ENCODE peak calls at places on chromosomes 13 and 19, in five cellular contexts. One of them, this sample, is unnamed.

GRCh38 chr19:2376784-2377519 is 16.9 kb downstream of the TMPRSS9 start:
- DNase-seq in cardiac muscle cell: no peak
- DNase-seq in prostate gland: no peak
- DNase-seq in substantia nigra: no peak
- DNase-seq in CD4-positive, alpha-beta T cell: no peak
- DNase-seq in this sample: no peak

GRCh38 chr19:3440082-3440481 is 40.2 kb downstream of the SMIM24 start:
- DNase-seq in prostate gland: no peak
- DNase-seq in substantia nigra: no peak
- DNase-seq in CD4-positive, alpha-beta T cell: peak
- DNase-seq in cardiac muscle cell: peak
- DNase-seq in this sample: peak

GRCh38 chr19:2476451-2477140 is 669 bp downstream of the GADD45B start:
- DNase-seq in substantia nigra: peak
- DNase-seq in prostate gland: no peak
- DNase-seq in cardiac muscle cell: peak
- DNase-seq in CD4-positive, alpha-beta T cell: peak
- DNase-seq in this sample: peak

GRCh38 chr13:47661076-47661475 is 340.0 kb downstream of the SUCLA2 start:
- DNase-seq in substantia nigra: no peak
- DNase-seq in CD4-positive, alpha-beta T cell: no peak
- DNase-seq in cardiac muscle cell: peak
- DNase-seq in prostate gland: no peak
- DNase-seq in this sample: no peak

GRCh38 chr19:30046522-30046921 is 104.5 kb downstream of the URI1 start:
- DNase-seq in CD4-positive, alpha-beta T cell: no peak
- DNase-seq in substantia nigra: no peak
- DNase-seq in cardiac muscle cell: no peak
- DNase-seq in prostate gland: no peak
- DNase-seq in this sample: peak

GRCh38 chr13:75372517-75372916 is 109.5 kb downstream of the TBC1D4 start:
- DNase-seq in cardiac muscle cell: peak
- DNase-seq in substantia nigra: no peak
- DNase-seq in CD4-positive, alpha-beta T cell: no peak
- DNase-seq in prostate gland: peak
- DNase-seq in this sample: peak

GRCh38 chr19:50795665-50796073 is 5.5 kb downstream of the ACP4 start:
- DNase-seq in CD4-positive, alpha-beta T cell: no peak
- DNase-seq in prostate gland: no peak
- DNase-seq in cardiac muscle cell: no peak
- DNase-seq in substantia nigra: no peak
- DNase-seq in this sample: no peak

GRCh38 chr13:52158629-52159158 is 703 bp downstream of the NEK3 start:
- DNase-seq in cardiac muscle cell: peak
- DNase-seq in CD4-positive, alpha-beta T cell: no peak
- DNase-seq in substantia nigra: no peak
- DNase-seq in prostate gland: peak
- DNase-seq in this sample: peak

GRCh38 chr13:40028446-40028845 is 373.0 kb downstream of the COG6 start:
- DNase-seq in substantia nigra: no peak
- DNase-seq in cardiac muscle cell: no peak
- DNase-seq in prostate gland: no peak
- DNase-seq in CD4-positive, alpha-beta T cell: no peak
- DNase-seq in this sample: no peak

GRCh38 chr19:52991484-52991883 is 22.2 kb upstream of the ERVV-1 start:
- DNase-seq in substantia nigra: no peak
- DNase-seq in cardiac muscle cell: peak
- DNase-seq in prostate gland: no peak
- DNase-seq in CD4-positive, alpha-beta T cell: no peak
- DNase-seq in this sample: no peak

GRCh38 chr19:42424345-42424707 is 2.9 kb downstream of the LIPE start:
- DNase-seq in CD4-positive, alpha-beta T cell: no peak
- DNase-seq in cardiac muscle cell: peak
- DNase-seq in substantia nigra: no peak
- DNase-seq in prostate gland: no peak
- DNase-seq in this sample: no peak

GRCh38 chr19:32914879-32915278 is 45.3 kb upstream of the SLC7A9 start:
- DNase-seq in substantia nigra: no peak
- DNase-seq in prostate gland: no peak
- DNase-seq in cardiac muscle cell: no peak
- DNase-seq in CD4-positive, alpha-beta T cell: no peak
- DNase-seq in this sample: no peak

GRCh38 chr19:31355330-31356289 is 6.4 kb upstream of the TSHZ3 start:
- DNase-seq in CD4-positive, alpha-beta T cell: no peak
- DNase-seq in substantia nigra: no peak
- DNase-seq in cardiac muscle cell: no peak
- DNase-seq in prostate gland: no peak
- DNase-seq in this sample: peak

GRCh38 chr19:42942187-42942789 is 5.3 kb upstream of the PSG7 start:
- DNase-seq in prostate gland: no peak
- DNase-seq in cardiac muscle cell: no peak
- DNase-seq in CD4-positive, alpha-beta T cell: no peak
- DNase-seq in substantia nigra: no peak
- DNase-seq in this sample: peak

GRCh38 chr13:35881360-35881759 is 249.8 kb downstream of the DCLK1 start:
- DNase-seq in prostate gland: peak
- DNase-seq in cardiac muscle cell: peak
- DNase-seq in substantia nigra: no peak
- DNase-seq in CD4-positive, alpha-beta T cell: no peak
- DNase-seq in this sample: no peak

GRCh38 chr19:10231624-10232228 is 595 bp upstream of the S1PR2 start:
- DNase-seq in substantia nigra: no peak
- DNase-seq in cardiac muscle cell: no peak
- DNase-seq in prostate gland: no peak
- DNase-seq in CD4-positive, alpha-beta T cell: no peak
- DNase-seq in this sample: no peak

GRCh38 chr13:40236566-40237168 is 429.8 kb downstream of the FOXO1 start:
- DNase-seq in substantia nigra: no peak
- DNase-seq in CD4-positive, alpha-beta T cell: no peak
- DNase-seq in prostate gland: peak
- DNase-seq in cardiac muscle cell: peak
- DNase-seq in this sample: no peak

GRCh38 chr19:34962945-34963530 is 991 bp downstream of the ZNF792 start:
- DNase-seq in prostate gland: no peak
- DNase-seq in substantia nigra: no peak
- DNase-seq in CD4-positive, alpha-beta T cell: peak
- DNase-seq in cardiac muscle cell: no peak
- DNase-seq in this sample: no peak

GRCh38 chr13:48210178-48210577 is 22.8 kb upstream of the ITM2B start:
- DNase-seq in CD4-positive, alpha-beta T cell: no peak
- DNase-seq in prostate gland: no peak
- DNase-seq in substantia nigra: no peak
- DNase-seq in cardiac muscle cell: peak
- DNase-seq in this sample: no peak

GRCh38 chr13:76687467-76687866 is 198.7 kb downstream of the KCTD12 start:
- DNase-seq in cardiac muscle cell: no peak
- DNase-seq in prostate gland: no peak
- DNase-seq in substantia nigra: no peak
- DNase-seq in CD4-positive, alpha-beta T cell: no peak
- DNase-seq in this sample: no peak

GRCh38 chr19:16088351-16088984 is 12.2 kb downstream of the TPM4 start:
- DNase-seq in cardiac muscle cell: peak
- DNase-seq in CD4-positive, alpha-beta T cell: no peak
- DNase-seq in prostate gland: peak
- DNase-seq in substantia nigra: no peak
- DNase-seq in this sample: no peak

GRCh38 chr13:114145722-114146121 is 13.3 kb upstream of the RASA3 start:
- DNase-seq in cardiac muscle cell: no peak
- DNase-seq in prostate gland: no peak
- DNase-seq in substantia nigra: no peak
- DNase-seq in CD4-positive, alpha-beta T cell: no peak
- DNase-seq in this sample: no peak

GRCh38 chr19:3932931-3933810 is at the start of gene NMRK2:
- DNase-seq in cardiac muscle cell: no peak
- DNase-seq in CD4-positive, alpha-beta T cell: no peak
- DNase-seq in substantia nigra: no peak
- DNase-seq in prostate gland: no peak
- DNase-seq in this sample: peak

GRCh38 chr13:40383132-40383531 is 283.3 kb downstream of the FOXO1 start:
- DNase-seq in substantia nigra: no peak
- DNase-seq in cardiac muscle cell: no peak
- DNase-seq in CD4-positive, alpha-beta T cell: no peak
- DNase-seq in prostate gland: no peak
- DNase-seq in this sample: no peak

GRCh38 chr19:2043864-2044708 is 7.0 kb downstream of the MKNK2 start:
- DNase-seq in substantia nigra: no peak
- DNase-seq in CD4-positive, alpha-beta T cell: no peak
- DNase-seq in cardiac muscle cell: no peak
- DNase-seq in prostate gland: no peak
- DNase-seq in this sample: no peak

GRCh38 chr19:55173717-55174409 is 6.2 kb downstream of the SYT5 start:
- DNase-seq in substantia nigra: no peak
- DNase-seq in prostate gland: no peak
- DNase-seq in CD4-positive, alpha-beta T cell: no peak
- DNase-seq in cardiac muscle cell: peak
- DNase-seq in this sample: peak

GRCh38 chr13:111547726-111548273 is 227.4 kb downstream of the TEX29 start:
- DNase-seq in CD4-positive, alpha-beta T cell: no peak
- DNase-seq in cardiac muscle cell: no peak
- DNase-seq in substantia nigra: no peak
- DNase-seq in prostate gland: no peak
- DNase-seq in this sample: no peak

GRCh38 chr19:19078801-19079200 is 15.0 kb downstream of the SLC25A42 start:
- DNase-seq in substantia nigra: no peak
- DNase-seq in cardiac muscle cell: no peak
- DNase-seq in prostate gland: no peak
- DNase-seq in CD4-positive, alpha-beta T cell: no peak
- DNase-seq in this sample: no peak

GRCh38 chr19:5969476-5969875 is 8.5 kb downstream of the RANBP3 start:
- DNase-seq in substantia nigra: no peak
- DNase-seq in cardiac muscle cell: no peak
- DNase-seq in CD4-positive, alpha-beta T cell: no peak
- DNase-seq in prostate gland: no peak
- DNase-seq in this sample: no peak

GRCh38 chr19:15550273-15550672 is 41.9 kb downstream of the CYP4F22 start:
- DNase-seq in prostate gland: no peak
- DNase-seq in CD4-positive, alpha-beta T cell: no peak
- DNase-seq in substantia nigra: no peak
- DNase-seq in cardiac muscle cell: no peak
- DNase-seq in this sample: no peak

GRCh38 chr13:73177017-73177416 is 118.2 kb downstream of the KLF5 start:
- DNase-seq in CD4-positive, alpha-beta T cell: no peak
- DNase-seq in prostate gland: no peak
- DNase-seq in cardiac muscle cell: no peak
- DNase-seq in substantia nigra: no peak
- DNase-seq in this sample: no peak

GRCh38 chr13:70108276-70108845 is at the start of gene KLHL1:
- DNase-seq in cardiac muscle cell: no peak
- DNase-seq in prostate gland: no peak
- DNase-seq in CD4-positive, alpha-beta T cell: no peak
- DNase-seq in substantia nigra: no peak
- DNase-seq in this sample: peak

GRCh38 chr19:16342002-16342715 is 17.5 kb downstream of the KLF2 start:
- DNase-seq in substantia nigra: no peak
- DNase-seq in cardiac muscle cell: peak
- DNase-seq in prostate gland: peak
- DNase-seq in CD4-positive, alpha-beta T cell: no peak
- DNase-seq in this sample: no peak

GRCh38 chr19:58455306-58455705 is 3.9 kb downstream of the ZNF324B start:
- DNase-seq in prostate gland: no peak
- DNase-seq in cardiac muscle cell: no peak
- DNase-seq in CD4-positive, alpha-beta T cell: no peak
- DNase-seq in substantia nigra: no peak
- DNase-seq in this sample: no peak

GRCh38 chr19:58456111-58456510 is 4.7 kb downstream of the ZNF324B start:
- DNase-seq in prostate gland: no peak
- DNase-seq in cardiac muscle cell: no peak
- DNase-seq in CD4-positive, alpha-beta T cell: no peak
- DNase-seq in substantia nigra: no peak
- DNase-seq in this sample: no peak

GRCh38 chr19:58453743-58454142 is 2.3 kb downstream of the ZNF324B start:
- DNase-seq in substantia nigra: no peak
- DNase-seq in prostate gland: no peak
- DNase-seq in CD4-positive, alpha-beta T cell: no peak
- DNase-seq in cardiac muscle cell: no peak
- DNase-seq in this sample: no peak

GRCh38 chr19:58450836-58451357 is 525 bp upstream of the ZNF324B start:
- DNase-seq in prostate gland: peak
- DNase-seq in CD4-positive, alpha-beta T cell: no peak
- DNase-seq in substantia nigra: no peak
- DNase-seq in cardiac muscle cell: no peak
- DNase-seq in this sample: no peak

GRCh38 chr19:58451358-58452101 is at the start of gene ZNF324B:
- DNase-seq in CD4-positive, alpha-beta T cell: peak
- DNase-seq in substantia nigra: peak
- DNase-seq in prostate gland: peak
- DNase-seq in cardiac muscle cell: peak
- DNase-seq in this sample: peak
- H3K27ac ChIP-seq in CD4-positive, alpha-beta T cell: peak
- H3K27ac ChIP-seq in substantia nigra: peak
- H3K27ac ChIP-seq in prostate gland: peak
- H3K27ac ChIP-seq in cardiac muscle cell: no peak
- H3K27ac ChIP-seq in this sample: no peak

GRCh38 chr19:46660601-46661019 is 372 bp downstream of the DACT3 start:
- DNase-seq in cardiac muscle cell: no peak
- DNase-seq in prostate gland: no peak
- DNase-seq in substantia nigra: no peak
- DNase-seq in CD4-positive, alpha-beta T cell: no peak
- DNase-seq in this sample: peak
- H3K27ac ChIP-seq in cardiac muscle cell: peak
- H3K27ac ChIP-seq in prostate gland: peak
- H3K27ac ChIP-seq in substantia nigra: peak
- H3K27ac ChIP-seq in CD4-positive, alpha-beta T cell: no peak
- H3K27ac ChIP-seq in this sample: no peak

DNA sequence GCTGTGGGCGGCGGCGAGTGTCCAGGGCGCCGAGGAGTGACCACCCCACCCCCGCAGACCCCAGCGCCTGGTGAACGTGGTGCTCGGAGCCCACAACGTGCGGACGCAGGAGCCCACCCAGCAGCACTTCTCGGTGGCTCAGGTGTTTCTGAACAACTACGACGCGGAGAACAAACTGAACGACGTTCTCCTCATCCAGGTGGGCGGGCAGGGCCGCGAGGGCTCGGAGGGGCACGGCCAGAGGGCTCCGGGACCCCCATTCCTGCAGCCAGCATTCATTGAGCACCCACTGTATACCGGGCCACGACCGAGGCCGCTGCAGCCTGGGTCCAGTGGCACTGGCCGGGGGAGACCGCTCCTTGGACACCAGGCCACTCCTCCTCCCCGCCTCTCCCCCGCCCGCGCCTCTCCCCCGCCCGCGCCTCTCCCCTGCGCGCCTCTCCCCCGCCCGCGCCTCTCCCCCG is 3.1 kb downstream of the PRTN3 start:
- DNase-seq in CD4-positive, alpha-beta T cell: no peak
- DNase-seq in prostate gland: no peak
- DNase-seq in cardiac muscle cell: no peak
- DNase-seq in substantia nigra: no peak
- DNase-seq in this sample: no peak
- H3K27ac ChIP-seq in CD4-positive, alpha-beta T cell: no peak
- H3K27ac ChIP-seq in prostate gland: no peak
- H3K27ac ChIP-seq in cardiac muscle cell: no peak
- H3K27ac ChIP-seq in substantia nigra: no peak
- H3K27ac ChIP-seq in this sample: no peak

DNA sequence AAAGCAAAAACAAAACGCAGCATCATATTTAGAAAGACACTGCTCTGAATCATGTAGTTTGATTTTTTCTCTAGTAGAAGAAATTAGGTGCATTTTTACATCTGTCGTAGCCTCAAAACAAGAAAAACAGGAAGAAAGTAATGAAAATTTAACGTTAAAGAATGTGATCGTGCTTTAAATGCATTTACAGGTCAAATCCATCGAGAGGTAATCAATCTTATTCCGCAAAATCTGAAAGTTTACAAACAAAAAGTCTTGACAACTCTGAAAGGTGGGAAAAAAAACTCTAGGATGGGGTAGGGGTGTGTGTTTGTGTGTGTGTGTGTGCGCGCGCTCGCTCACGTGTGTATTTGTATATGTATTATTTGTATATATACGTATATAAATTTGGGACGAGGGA is 10.2 kb downstream of the POU4F1 start:
- DNase-seq in substantia nigra: no peak
- DNase-seq in CD4-positive, alpha-beta T cell: no peak
- DNase-seq in cardiac muscle cell: no peak
- DNase-seq in prostate gland: no peak
- DNase-seq in this sample: no peak
- H3K27ac ChIP-seq in substantia nigra: no peak
- H3K27ac ChIP-seq in CD4-positive, alpha-beta T cell: no peak
- H3K27ac ChIP-seq in cardiac muscle cell: no peak
- H3K27ac ChIP-seq in prostate gland: no peak
- H3K27ac ChIP-seq in this sample: no peak